ENCODE peak calls at places on chromosomes 4 and X, in six cellular contexts. S is psoas muscle; P is ascending aorta; W is dorsolateral prefrontal cortex; H is HepG2; D is CD4-positive, alpha-beta T cell. F is an unnamed sample.

GRCh38 chr4:87732033-87732770 is 67.2 kb upstream of the IBSP start:
- DNase-seq in S (no peak), P (no peak), W (no peak), H (no peak), D (no peak), F (peak)

GRCh38 chr4:15314974-15315373 is 112.9 kb upstream of the C1QTNF7 start:
- DNase-seq in S (no peak), P (no peak), W (no peak), H (no peak), D (no peak), F (peak)

GRCh38 chr4:82510216-82510615 is 51.6 kb downstream of the TMEM150C start:
- DNase-seq in S (no peak), P (no peak), W (no peak), H (no peak), D (no peak), F (no peak)

GRCh38 chr4:110287130-110287529 is 88.7 kb upstream of the ELOVL6 start:
- DNase-seq in S (no peak), P (no peak), W (no peak), H (no peak), D (no peak), F (peak)

GRCh38 chr4:57370691-57371090 is 260.5 kb upstream of the IGFBP7 start:
- DNase-seq in S (no peak), P (no peak), W (no peak), H (no peak), D (no peak), F (peak)

GRCh38 chrX:13685126-13685763 is 3.7 kb upstream of the RAB9A start:
- DNase-seq in S (no peak), P (no peak), W (no peak), H (no peak), D (no peak), F (peak)

GRCh38 chr4:153217440-153217839 is 13.2 kb downstream of the TRIM2 start:
- DNase-seq in S (no peak), P (no peak), W (no peak), H (no peak), D (no peak), F (peak)

GRCh38 chr4:23889814-23890269 is at the start of gene PPARGC1A:
- DNase-seq in S (peak), P (peak), W (no peak), H (peak), D (no peak), F (peak)

GRCh38 chr4:188198980-188199792 is 59.9 kb downstream of the TRIML1 start:
- DNase-seq in S (no peak), P (no peak), W (no peak), H (no peak), D (no peak), F (no peak)

GRCh38 chr4:150297861-150298474 is 219.7 kb downstream of the DCLK2 start:
- DNase-seq in S (no peak), P (no peak), W (no peak), H (peak), D (peak), F (peak)

GRCh38 chr4:13159041-13159620 is 325.0 kb downstream of the RAB28 start:
- DNase-seq in S (no peak), P (no peak), W (no peak), H (peak), D (no peak), F (no peak)

GRCh38 chr4:139558235-139559094 is 2.4 kb upstream of the SETD7 start:
- DNase-seq in S (no peak), P (no peak), W (no peak), H (no peak), D (no peak), F (no peak)

GRCh38 chr4:1208970-1209704 is 36.8 kb upstream of the SPON2 start:
- DNase-seq in S (peak), P (peak), W (no peak), H (no peak), D (no peak), F (no peak)

GRCh38 chr4:122827258-122827887 is 742 bp downstream of the FGF2 start:
- DNase-seq in S (peak), P (peak), W (no peak), H (no peak), D (no peak), F (no peak)

GRCh38 chr4:17846256-17846655 is 35.5 kb downstream of the NCAPG start:
- DNase-seq in S (no peak), P (no peak), W (no peak), H (no peak), D (no peak), F (peak)

GRCh38 chr4:1745165-1745564 is 23.8 kb downstream of the TACC3 start:
- DNase-seq in S (no peak), P (no peak), W (no peak), H (no peak), D (no peak), F (no peak)

GRCh38 chrX:134933248-134933647 is 57.5 kb upstream of the SMIM10 start:
- DNase-seq in S (no peak), P (no peak), W (no peak), H (no peak), D (no peak), F (no peak)

GRCh38 chrX:100494570-100494969 is 84.5 kb upstream of the PCDH19 start:
- DNase-seq in S (no peak), P (no peak), W (no peak), H (no peak), D (no peak), F (no peak)

GRCh38 chr4:42306221-42307109 is 90.8 kb upstream of the SHISA3 start:
- DNase-seq in S (peak), P (no peak), W (no peak), H (no peak), D (no peak), F (no peak)

GRCh38 chr4:100509386-100509785 is 8.4 kb downstream of the EMCN start:
- DNase-seq in S (no peak), P (no peak), W (no peak), H (no peak), D (no peak), F (no peak)

GRCh38 chr4:8472689-8473197 is 32.2 kb downstream of the TRMT44 start:
- DNase-seq in S (no peak), P (peak), W (no peak), H (no peak), D (no peak), F (no peak)

GRCh38 chr4:48247142-48247877 is 22.3 kb downstream of the TEC start:
- DNase-seq in S (no peak), P (no peak), W (no peak), H (no peak), D (no peak), F (no peak)

GRCh38 chr4:46372878-46373277 is 17.1 kb downstream of the GABRA2 start:
- DNase-seq in S (no peak), P (no peak), W (no peak), H (no peak), D (no peak), F (no peak)

GRCh38 chr4:16225996-16226815 is at the start of gene TAPT1:
- DNase-seq in S (peak), P (peak), W (peak), H (no peak), D (peak), F (peak)

GRCh38 chrX:137565921-137566745 is at the start of gene ZIC3:
- DNase-seq in S (peak), P (peak), W (peak), H (no peak), D (no peak), F (peak)

GRCh38 chr4:142351958-142352357 is 494.1 kb downstream of the INPP4B start:
- DNase-seq in S (no peak), P (no peak), W (no peak), H (no peak), D (no peak), F (no peak)

GRCh38 chrX:22399793-22400192 is 127.1 kb downstream of the CBLL2 start:
- DNase-seq in S (no peak), P (no peak), W (no peak), H (no peak), D (no peak), F (peak)

GRCh38 chr4:173125216-173125812 is 43.3 kb upstream of the GALNT7 start:
- DNase-seq in S (no peak), P (no peak), W (no peak), H (no peak), D (no peak), F (no peak)

GRCh38 chr4:47668810-47669408 is 169.0 kb downstream of the CORIN start:
- DNase-seq in S (no peak), P (no peak), W (no peak), H (peak), D (no peak), F (peak)

GRCh38 chr4:126106658-126107057 is 791.9 kb downstream of the FAT4 start:
- DNase-seq in S (no peak), P (no peak), W (no peak), H (peak), D (no peak), F (peak)
- TF ChIP-seq CTCF in S (no peak), P (no peak), W (no peak), H (no peak), D (no peak), F (peak)

GRCh38 chrX:102658551-102658950 is 7.3 kb downstream of the GPRASP1 start:
- DNase-seq in S (no peak), P (no peak), W (no peak), H (peak), D (no peak), F (no peak)

GRCh38 chrX:102654696-102655095 is 3.4 kb downstream of the GPRASP1 start:
- DNase-seq in S (no peak), P (no peak), W (no peak), H (no peak), D (no peak), F (no peak)

GRCh38 chrX:102659790-102660757 is 8.8 kb downstream of the GPRASP1 start:
- DNase-seq in S (peak), P (peak), W (peak), H (peak), D (peak), F (peak)
- TF ChIP-seq CTCF in S (no peak), P (no peak), W (peak), H (no peak), D (no peak), F (peak)

GRCh38 chr4:4430492-4431195 is 43.7 kb downstream of the NSG1 start:
- DNase-seq in S (no peak), P (no peak), W (no peak), H (peak), D (peak), F (peak)
- TF ChIP-seq CTCF in S (peak), P (no peak), W (peak), H (peak), D (peak), F (peak)

DNA sequence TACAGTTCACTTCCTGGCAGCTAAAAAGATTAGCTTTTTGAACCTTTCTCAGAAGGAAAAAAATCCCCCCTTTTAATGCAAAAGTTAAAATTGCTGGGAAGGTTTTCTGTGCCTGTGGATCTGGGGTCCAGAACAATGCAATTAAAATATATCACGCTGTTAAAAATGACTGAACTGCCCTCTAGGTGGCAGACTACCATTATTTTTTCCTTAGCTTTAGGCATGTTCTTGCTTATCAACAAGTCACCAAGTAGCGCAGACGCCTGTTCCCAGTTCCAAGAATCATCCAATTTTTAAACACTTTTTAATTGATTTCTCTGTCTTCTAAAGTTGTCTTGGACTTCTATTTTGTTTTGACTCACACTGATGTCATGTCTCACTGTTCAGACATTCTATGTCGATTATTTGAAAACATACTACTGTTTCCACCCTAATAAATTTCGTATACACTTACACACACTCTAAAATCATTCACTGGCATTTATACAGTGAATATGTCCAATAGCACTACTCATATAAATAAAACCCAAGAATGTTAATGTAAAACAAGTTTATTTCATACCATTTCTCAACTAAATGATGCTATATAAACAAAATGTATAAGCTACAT is 661.6 kb downstream of the RAPGEF2 start:
- DNase-seq in S (no peak), P (no peak), W (no peak), H (peak), D (no peak), F (peak)
- TF ChIP-seq CTCF in S (peak), P (peak), W (peak), H (peak), D (peak), F (peak)

DNA sequence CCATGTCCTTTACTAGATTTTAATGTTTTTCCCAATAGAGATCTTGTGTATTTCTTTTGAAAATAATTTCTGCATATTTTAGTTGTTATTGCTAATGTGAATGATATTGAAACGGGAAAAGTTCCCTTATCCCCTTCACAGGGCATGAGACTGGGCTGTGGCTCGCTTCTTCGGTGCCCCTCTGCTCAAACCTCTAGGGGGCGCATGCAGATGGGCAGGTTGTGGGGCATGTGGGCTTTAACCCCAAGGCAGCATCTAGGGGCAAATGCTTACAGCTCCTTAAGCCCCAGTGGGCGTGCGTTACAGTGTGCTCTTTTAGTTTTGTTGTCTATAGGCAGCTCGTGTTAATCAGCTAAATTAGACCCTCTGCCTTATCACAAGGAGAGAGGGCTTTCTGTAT is 194.7 kb downstream of the OPHN1 start:
- DNase-seq in S (no peak), P (no peak), W (no peak), H (no peak), D (no peak), F (peak)
- TF ChIP-seq CTCF in S (peak), P (no peak), W (peak), H (peak), D (no peak), F (peak)

GRCh38 chrX:153539979-153540358 is 22.5 kb downstream of the ATP2B3 start:
- DNase-seq in S (no peak), P (no peak), W (no peak), H (no peak), D (no peak), F (no peak)
- TF ChIP-seq CTCF in S (no peak), P (no peak), W (no peak), H (no peak), D (no peak), F (no peak)

GRCh38 chr4:80568891-80569290 is 233.4 kb downstream of the CFAP299 start:
- DNase-seq in S (no peak), P (no peak), W (no peak), H (no peak), D (no peak), F (no peak)
- TF ChIP-seq CTCF in S (no peak), P (no peak), W (no peak), H (no peak), D (no peak), F (no peak)